ENCODE peak calls at places on chromosomes 5 and 9, in seven cellular contexts. P is endodermal cell; D is myocyte; B is GM23248; J is CD8-positive, alpha-beta T cell; L is pulmonary artery endothelial cell; X is activated T-helper 1 cell treated with anti-CD3 and anti-CD28 coated beads, Interleukin-2, amount 50 U/mL, for 16 hours. H is an unnamed sample.

GRCh38 chr5:15026011-15026481 is 154.5 kb upstream of the ANKH start:
- DNase-seq in B (peak), L (no peak), D (no peak), J (no peak), X (no peak), P (no peak), H (no peak)

GRCh38 chr9:113581865-113582697 is 118.6 kb downstream of the RGS3 start:
- DNase-seq in D (peak), X (peak), P (no peak), L (no peak), J (peak), B (peak), H (peak)

GRCh38 chr9:129838707-129839259 is 3.5 kb downstream of the USP20 start:
- DNase-seq in L (no peak), B (peak), P (no peak), D (peak), X (no peak), J (no peak), H (no peak)

GRCh38 chr9:105332471-105332870 is 88.0 kb downstream of the SLC44A1 start:
- DNase-seq in L (no peak), D (no peak), J (no peak), X (no peak), P (no peak), B (peak), H (no peak)

GRCh38 chr9:116815828-116816227 is 128.7 kb downstream of the TRIM32 start:
- DNase-seq in X (no peak), B (no peak), D (no peak), L (no peak), P (no peak), J (no peak), H (no peak)

GRCh38 chr5:140114341-140115185 is 654 bp downstream of the PURA start:
- DNase-seq in B (peak), L (peak), X (peak), D (peak), P (peak), J (peak), H (no peak)

GRCh38 chr5:1670342-1670741 is 129.3 kb downstream of the MRPL36 start:
- DNase-seq in D (no peak), J (no peak), X (no peak), B (peak), L (no peak), P (no peak), H (no peak)

GRCh38 chr5:64585654-64586053 is 79.8 kb downstream of the RGS7BP start:
- DNase-seq in L (no peak), P (no peak), B (no peak), X (no peak), D (no peak), J (no peak), H (no peak)

GRCh38 chr5:93462916-93463315 is 118.1 kb downstream of the NR2F1-AS1 start:
- DNase-seq in X (no peak), D (no peak), P (no peak), B (no peak), J (no peak), L (no peak), H (no peak)

GRCh38 chr5:35908266-35908665 is 30.2 kb downstream of the CAPSL start:
- DNase-seq in X (no peak), D (no peak), L (no peak), B (no peak), P (no peak), J (no peak), H (no peak)

GRCh38 chr9:27485158-27485557 is 38.9 kb upstream of the IFNK start:
- DNase-seq in P (no peak), B (no peak), X (no peak), D (no peak), L (no peak), J (no peak), H (no peak)

GRCh38 chr5:143890475-143890874 is 78.5 kb downstream of the HMHB1 start:
- DNase-seq in P (no peak), D (peak), X (no peak), B (peak), J (no peak), L (no peak), H (no peak)

GRCh38 chr5:76384705-76385104 is 18.4 kb upstream of the IQGAP2 start:
- DNase-seq in J (no peak), D (no peak), B (no peak), L (no peak), X (no peak), P (no peak), H (no peak)

GRCh38 chr5:76106149-76106548 is 23.0 kb downstream of the SV2C start:
- DNase-seq in X (no peak), L (no peak), J (no peak), P (no peak), D (no peak), B (no peak), H (no peak)

GRCh38 chr5:9553561-9553960 is 7.7 kb upstream of the SEMA5A start:
- DNase-seq in B (no peak), J (no peak), D (no peak), P (no peak), X (no peak), L (no peak), H (no peak)

GRCh38 chr9:132630116-132630515 is 39.7 kb downstream of the DDX31 start:
- DNase-seq in P (no peak), X (no peak), J (no peak), B (no peak), L (no peak), D (no peak), H (no peak)

GRCh38 chr9:26904070-26904469 is 11.5 kb upstream of the CAAP1 start:
- DNase-seq in X (no peak), J (no peak), D (peak), P (no peak), L (no peak), B (no peak), H (no peak)

GRCh38 chr5:104444656-104445055 is 882.1 kb upstream of the NUDT12 start:
- DNase-seq in D (no peak), X (no peak), P (no peak), L (no peak), B (no peak), J (no peak), H (no peak)